ENCODE peak calls at places on chromosome 17, in ten cellular contexts. One of them, this sample, is unnamed. For H3K4me1, the result is how much of the 10 kb centered on the place peaks cover.

GRCh38 chr17:27986805-27987684 is 55.4 kb upstream of the NLK start:
- DNase-seq in esophagus squamous epithelium: no peak
- DNase-seq in Panc1: no peak
- DNase-seq in fibroblast of lung: peak
- DNase-seq in right lobe of liver: no peak
- DNase-seq in adrenal gland: no peak
- DNase-seq in HCT116: no peak
- DNase-seq in heart right ventricle: no peak
- DNase-seq in PC-3: no peak
- DNase-seq in body of pancreas: no peak
- DNase-seq in this sample: no peak

GRCh38 chr17:3982541-3983017 is 18.3 kb upstream of the ATP2A3 start:
- DNase-seq in HCT116: no peak
- DNase-seq in PC-3: no peak
- DNase-seq in esophagus squamous epithelium: no peak
- DNase-seq in adrenal gland: no peak
- DNase-seq in body of pancreas: no peak
- DNase-seq in heart right ventricle: no peak
- DNase-seq in Panc1: no peak
- DNase-seq in right lobe of liver: peak
- DNase-seq in fibroblast of lung: no peak
- DNase-seq in this sample: no peak

GRCh38 chr17:9865585-9865984 is 39.5 kb downstream of the RCVRN start:
- DNase-seq in fibroblast of lung: no peak
- DNase-seq in right lobe of liver: no peak
- DNase-seq in HCT116: no peak
- DNase-seq in body of pancreas: no peak
- DNase-seq in adrenal gland: no peak
- DNase-seq in heart right ventricle: no peak
- DNase-seq in Panc1: no peak
- DNase-seq in PC-3: no peak
- DNase-seq in esophagus squamous epithelium: no peak
- DNase-seq in this sample: no peak

GRCh38 chr17:79497949-79498348 is 112.9 kb downstream of the RBFOX3 start:
- DNase-seq in HCT116: no peak
- DNase-seq in right lobe of liver: no peak
- DNase-seq in fibroblast of lung: no peak
- DNase-seq in heart right ventricle: no peak
- DNase-seq in esophagus squamous epithelium: no peak
- DNase-seq in body of pancreas: no peak
- DNase-seq in Panc1: no peak
- DNase-seq in PC-3: no peak
- DNase-seq in adrenal gland: no peak
- DNase-seq in this sample: no peak

GRCh38 chr17:58365980-58366595 is 14.1 kb upstream of the SUPT4H1 start:
- DNase-seq in Panc1: no peak
- DNase-seq in fibroblast of lung: no peak
- DNase-seq in adrenal gland: no peak
- DNase-seq in esophagus squamous epithelium: no peak
- DNase-seq in right lobe of liver: no peak
- DNase-seq in PC-3: no peak
- DNase-seq in heart right ventricle: no peak
- DNase-seq in HCT116: no peak
- DNase-seq in body of pancreas: no peak
- DNase-seq in this sample: no peak

GRCh38 chr17:15185625-15185991 is 79.5 kb downstream of the PMP22 start:
- DNase-seq in adrenal gland: peak
- DNase-seq in HCT116: no peak
- DNase-seq in PC-3: no peak
- DNase-seq in body of pancreas: peak
- DNase-seq in heart right ventricle: no peak
- DNase-seq in Panc1: no peak
- DNase-seq in esophagus squamous epithelium: no peak
- DNase-seq in right lobe of liver: no peak
- DNase-seq in fibroblast of lung: peak
- DNase-seq in this sample: no peak

GRCh38 chr17:68600881-68601564 is at the start of gene FAM20A:
- DNase-seq in PC-3: no peak
- DNase-seq in fibroblast of lung: no peak
- DNase-seq in adrenal gland: peak
- DNase-seq in HCT116: no peak
- DNase-seq in heart right ventricle: peak
- DNase-seq in right lobe of liver: peak
- DNase-seq in Panc1: no peak
- DNase-seq in esophagus squamous epithelium: no peak
- DNase-seq in body of pancreas: peak
- DNase-seq in this sample: no peak

GRCh38 chr17:29069526-29070041 is 26.6 kb downstream of the PIPOX start:
- DNase-seq in fibroblast of lung: no peak
- DNase-seq in PC-3: no peak
- DNase-seq in esophagus squamous epithelium: no peak
- DNase-seq in right lobe of liver: no peak
- DNase-seq in heart right ventricle: no peak
- DNase-seq in Panc1: no peak
- DNase-seq in HCT116: no peak
- DNase-seq in adrenal gland: no peak
- DNase-seq in body of pancreas: no peak
- DNase-seq in this sample: peak

DNA sequence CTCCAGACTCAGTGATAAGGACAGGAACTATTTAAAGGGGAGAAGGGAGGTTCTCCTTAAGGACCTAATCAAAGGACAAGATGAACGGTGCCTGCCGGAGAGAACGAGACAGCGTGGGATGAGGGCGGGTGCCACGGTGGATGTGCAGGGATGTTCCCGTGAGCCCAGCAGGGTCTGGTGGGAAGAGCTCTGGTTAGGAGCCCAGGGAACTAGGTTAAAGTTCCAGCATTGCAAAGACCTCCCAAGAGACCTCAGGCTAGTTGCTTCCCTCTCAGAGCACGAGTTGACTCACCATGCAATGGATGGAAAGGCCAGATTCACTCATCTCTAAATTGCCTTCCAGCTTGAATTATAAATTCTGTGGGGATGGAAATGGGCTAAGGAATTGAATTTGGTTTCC is 14.7 kb downstream of the CCR7 start:
- DNase-seq in fibroblast of lung: peak
- DNase-seq in adrenal gland: peak
- DNase-seq in right lobe of liver: peak
- DNase-seq in heart right ventricle: peak
- DNase-seq in PC-3: no peak
- DNase-seq in Panc1: no peak
- DNase-seq in body of pancreas: peak
- DNase-seq in esophagus squamous epithelium: no peak
- DNase-seq in HCT116: no peak
- DNase-seq in this sample: no peak
- H3K4me1 ChIP-seq in fibroblast of lung: half or more
- H3K4me1 ChIP-seq in adrenal gland: under half
- H3K4me1 ChIP-seq in right lobe of liver: under half
- H3K4me1 ChIP-seq in heart right ventricle: under half
- H3K4me1 ChIP-seq in PC-3: under half
- H3K4me1 ChIP-seq in Panc1: under half
- H3K4me1 ChIP-seq in body of pancreas: under half
- H3K4me1 ChIP-seq in esophagus squamous epithelium: half or more
- H3K4me1 ChIP-seq in HCT116: under half
- H3K4me1 ChIP-seq in this sample: under half

GRCh38 chr17:17928422-17929386 is 43.5 kb downstream of the TOM1L2 start:
- DNase-seq in heart right ventricle: no peak
- DNase-seq in PC-3: no peak
- DNase-seq in right lobe of liver: no peak
- DNase-seq in fibroblast of lung: peak
- DNase-seq in HCT116: no peak
- DNase-seq in esophagus squamous epithelium: no peak
- DNase-seq in body of pancreas: no peak
- DNase-seq in adrenal gland: no peak
- DNase-seq in Panc1: no peak
- DNase-seq in this sample: no peak

GRCh38 chr17:17933775-17934174 is 38.4 kb downstream of the TOM1L2 start:
- DNase-seq in heart right ventricle: no peak
- DNase-seq in body of pancreas: no peak
- DNase-seq in fibroblast of lung: peak
- DNase-seq in Panc1: no peak
- DNase-seq in right lobe of liver: no peak
- DNase-seq in PC-3: peak
- DNase-seq in adrenal gland: no peak
- DNase-seq in HCT116: no peak
- DNase-seq in esophagus squamous epithelium: no peak
- DNase-seq in this sample: no peak

GRCh38 chr17:17929655-17930380 is 42.4 kb downstream of the TOM1L2 start:
- DNase-seq in adrenal gland: no peak
- DNase-seq in PC-3: no peak
- DNase-seq in HCT116: no peak
- DNase-seq in fibroblast of lung: peak
- DNase-seq in Panc1: no peak
- DNase-seq in esophagus squamous epithelium: no peak
- DNase-seq in body of pancreas: no peak
- DNase-seq in heart right ventricle: no peak
- DNase-seq in right lobe of liver: no peak
- DNase-seq in this sample: no peak

GRCh38 chr17:17930674-17931073 is 41.5 kb downstream of the TOM1L2 start:
- DNase-seq in fibroblast of lung: no peak
- DNase-seq in heart right ventricle: no peak
- DNase-seq in PC-3: no peak
- DNase-seq in body of pancreas: no peak
- DNase-seq in right lobe of liver: no peak
- DNase-seq in Panc1: no peak
- DNase-seq in HCT116: no peak
- DNase-seq in esophagus squamous epithelium: no peak
- DNase-seq in adrenal gland: no peak
- DNase-seq in this sample: no peak

DNA sequence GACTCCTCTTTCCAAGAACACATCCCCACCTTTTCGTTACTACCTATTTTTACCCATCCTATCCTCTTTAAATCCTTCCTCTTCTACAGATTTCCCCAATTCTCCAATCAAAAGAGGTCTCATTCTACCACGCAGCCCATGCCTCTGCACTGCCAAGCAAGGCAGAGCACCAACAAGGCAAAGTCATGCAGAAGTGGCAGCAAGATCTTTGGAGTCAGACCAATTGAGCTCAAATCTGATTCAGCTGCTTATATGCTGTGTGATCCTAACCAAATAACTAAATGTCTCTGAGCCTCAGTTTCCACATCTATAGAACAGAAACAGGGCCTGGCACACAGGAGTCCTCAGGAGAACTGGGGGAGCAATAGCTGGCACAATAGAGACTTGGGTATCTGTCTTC is 41.0 kb downstream of the TOM1L2 start:
- DNase-seq in PC-3: no peak
- DNase-seq in heart right ventricle: no peak
- DNase-seq in esophagus squamous epithelium: no peak
- DNase-seq in adrenal gland: no peak
- DNase-seq in Panc1: no peak
- DNase-seq in right lobe of liver: no peak
- DNase-seq in body of pancreas: no peak
- DNase-seq in HCT116: no peak
- DNase-seq in fibroblast of lung: no peak
- DNase-seq in this sample: no peak
- H3K27ac ChIP-seq in PC-3: no peak
- H3K27ac ChIP-seq in heart right ventricle: no peak
- H3K27ac ChIP-seq in esophagus squamous epithelium: no peak
- H3K27ac ChIP-seq in adrenal gland: no peak
- H3K27ac ChIP-seq in Panc1: peak
- H3K27ac ChIP-seq in right lobe of liver: no peak
- H3K27ac ChIP-seq in body of pancreas: no peak
- H3K27ac ChIP-seq in HCT116: no peak
- H3K27ac ChIP-seq in fibroblast of lung: no peak
- H3K27ac ChIP-seq in this sample: no peak

DNA sequence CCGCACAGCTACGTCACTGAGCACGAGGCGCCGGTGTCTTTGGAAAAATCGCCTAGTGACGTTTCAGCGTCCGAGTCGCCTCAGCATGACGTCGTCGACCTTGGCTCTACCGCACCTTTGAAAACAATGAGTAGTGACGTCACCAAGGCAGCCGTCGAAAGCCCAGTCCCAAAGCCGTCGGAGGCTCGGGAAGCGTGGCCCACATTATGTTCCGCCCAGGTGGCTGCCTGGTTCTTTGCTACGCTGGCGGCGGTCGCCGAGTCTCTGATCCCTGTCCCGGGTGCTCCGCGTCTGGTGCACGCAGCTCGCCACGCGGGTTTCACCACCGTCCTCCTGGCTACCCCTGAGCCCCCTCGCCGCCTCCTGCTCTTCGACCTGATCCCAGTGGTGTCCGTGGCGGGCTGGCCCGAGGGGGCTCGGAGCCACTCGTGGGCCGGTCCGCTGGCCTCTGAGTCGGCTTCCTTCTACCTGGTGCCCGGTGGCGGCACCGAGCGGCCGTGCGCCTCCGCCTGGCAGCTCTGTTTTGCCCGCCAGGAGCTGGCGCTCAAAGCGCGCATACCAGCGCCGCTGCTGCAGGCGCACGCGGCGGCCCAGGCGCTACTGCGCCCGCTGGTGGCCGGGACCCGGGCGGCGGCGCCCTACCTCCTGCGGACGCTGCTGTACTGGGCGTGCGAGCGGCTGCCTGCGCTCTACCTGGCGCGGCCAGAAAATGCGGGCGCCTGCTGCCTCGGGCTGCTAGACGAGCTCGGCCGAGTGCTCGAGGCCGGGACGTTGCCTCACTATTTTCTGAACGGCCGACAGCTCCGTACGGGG is 1.5 kb downstream of the TMEM102 start:
- DNase-seq in esophagus squamous epithelium: no peak
- DNase-seq in PC-3: peak
- DNase-seq in HCT116: peak
- DNase-seq in heart right ventricle: peak
- DNase-seq in body of pancreas: peak
- DNase-seq in fibroblast of lung: peak
- DNase-seq in adrenal gland: peak
- DNase-seq in Panc1: peak
- DNase-seq in right lobe of liver: peak
- DNase-seq in this sample: no peak
- H3K4me1 ChIP-seq in esophagus squamous epithelium: half or more
- H3K4me1 ChIP-seq in PC-3: under half
- H3K4me1 ChIP-seq in HCT116: under half
- H3K4me1 ChIP-seq in heart right ventricle: under half
- H3K4me1 ChIP-seq in body of pancreas: under half
- H3K4me1 ChIP-seq in fibroblast of lung: under half
- H3K4me1 ChIP-seq in adrenal gland: half or more
- H3K4me1 ChIP-seq in Panc1: under half
- H3K4me1 ChIP-seq in right lobe of liver: under half
- H3K4me1 ChIP-seq in this sample: under half

GRCh38 chr17:57104461-57105175 is 19.6 kb downstream of the AKAP1 start:
- DNase-seq in Panc1: no peak
- DNase-seq in heart right ventricle: no peak
- DNase-seq in body of pancreas: no peak
- DNase-seq in adrenal gland: no peak
- DNase-seq in esophagus squamous epithelium: no peak
- DNase-seq in PC-3: peak
- DNase-seq in right lobe of liver: no peak
- DNase-seq in HCT116: no peak
- DNase-seq in fibroblast of lung: peak
- DNase-seq in this sample: no peak

GRCh38 chr17:57108656-57109392 is 23.8 kb downstream of the AKAP1 start:
- DNase-seq in adrenal gland: no peak
- DNase-seq in right lobe of liver: peak
- DNase-seq in HCT116: no peak
- DNase-seq in esophagus squamous epithelium: no peak
- DNase-seq in Panc1: no peak
- DNase-seq in fibroblast of lung: no peak
- DNase-seq in heart right ventricle: peak
- DNase-seq in PC-3: no peak
- DNase-seq in body of pancreas: no peak
- DNase-seq in this sample: no peak

GRCh38 chr17:57107498-57108101 is 22.6 kb downstream of the AKAP1 start:
- DNase-seq in body of pancreas: no peak
- DNase-seq in PC-3: peak
- DNase-seq in adrenal gland: no peak
- DNase-seq in Panc1: peak
- DNase-seq in heart right ventricle: no peak
- DNase-seq in esophagus squamous epithelium: no peak
- DNase-seq in right lobe of liver: no peak
- DNase-seq in fibroblast of lung: peak
- DNase-seq in HCT116: peak
- DNase-seq in this sample: no peak

GRCh38 chr17:57106107-57106835 is 21.2 kb downstream of the AKAP1 start:
- DNase-seq in fibroblast of lung: no peak
- DNase-seq in esophagus squamous epithelium: no peak
- DNase-seq in PC-3: peak
- DNase-seq in right lobe of liver: no peak
- DNase-seq in HCT116: peak
- DNase-seq in heart right ventricle: peak
- DNase-seq in adrenal gland: no peak
- DNase-seq in Panc1: no peak
- DNase-seq in body of pancreas: peak
- DNase-seq in this sample: no peak

GRCh38 chr17:57106836-57107497 is 21.9 kb downstream of the AKAP1 start:
- DNase-seq in Panc1: no peak
- DNase-seq in PC-3: no peak
- DNase-seq in right lobe of liver: no peak
- DNase-seq in heart right ventricle: no peak
- DNase-seq in HCT116: no peak
- DNase-seq in esophagus squamous epithelium: no peak
- DNase-seq in body of pancreas: no peak
- DNase-seq in adrenal gland: no peak
- DNase-seq in fibroblast of lung: no peak
- DNase-seq in this sample: no peak
- H3K27ac ChIP-seq in Panc1: peak
- H3K27ac ChIP-seq in PC-3: peak
- H3K27ac ChIP-seq in right lobe of liver: no peak
- H3K27ac ChIP-seq in heart right ventricle: peak
- H3K27ac ChIP-seq in HCT116: peak
- H3K27ac ChIP-seq in esophagus squamous epithelium: peak
- H3K27ac ChIP-seq in body of pancreas: peak
- H3K27ac ChIP-seq in adrenal gland: no peak
- H3K27ac ChIP-seq in fibroblast of lung: no peak
- H3K27ac ChIP-seq in this sample: no peak